ENCODE peak calls at places on chromosomes 1 and 21, in nine cellular contexts. One of them, this sample, is unnamed.

GRCh38 chr1:24503003-24503751 is 541 bp downstream of the RCAN3 start:
- DNase-seq in nephron progenitor cell: no peak
- DNase-seq in NCI-H1092 treated with DMSO at 0.1 percent for 48 hours: no peak
- DNase-seq in naive thymus-derived CD4-positive, alpha-beta T cell: no peak
- DNase-seq in T follicular helper cell: no peak
- DNase-seq in Right ventricle myocardium superior: no peak
- DNase-seq in fibroblast of the conjunctiva: no peak
- DNase-seq in progenitor cell of endocrine pancreas: peak; percentile 10
- DNase-seq in CD4-positive, alpha-beta T cell: peak; percentile 29
- DNase-seq in this sample: no peak

GRCh38 chr1:83815348-83815747 is 183.6 kb downstream of the TTLL7 start:
- DNase-seq in nephron progenitor cell: no peak
- DNase-seq in NCI-H1092 treated with DMSO at 0.1 percent for 48 hours: no peak
- DNase-seq in naive thymus-derived CD4-positive, alpha-beta T cell: no peak
- DNase-seq in T follicular helper cell: no peak
- DNase-seq in Right ventricle myocardium superior: no peak
- DNase-seq in fibroblast of the conjunctiva: peak; percentile 81
- DNase-seq in progenitor cell of endocrine pancreas: no peak
- DNase-seq in CD4-positive, alpha-beta T cell: no peak
- DNase-seq in this sample: no peak

GRCh38 chr1:116999596-116999995 is 2.0 kb upstream of the CD101 start:
- DNase-seq in nephron progenitor cell: no peak
- DNase-seq in NCI-H1092 treated with DMSO at 0.1 percent for 48 hours: no peak
- DNase-seq in naive thymus-derived CD4-positive, alpha-beta T cell: no peak
- DNase-seq in T follicular helper cell: no peak
- DNase-seq in Right ventricle myocardium superior: no peak
- DNase-seq in fibroblast of the conjunctiva: no peak
- DNase-seq in progenitor cell of endocrine pancreas: no peak
- DNase-seq in CD4-positive, alpha-beta T cell: no peak
- DNase-seq in this sample: no peak

GRCh38 chr1:228417061-228417460 is 400 bp upstream of the TRIM17 start:
- DNase-seq in nephron progenitor cell: no peak
- DNase-seq in NCI-H1092 treated with DMSO at 0.1 percent for 48 hours: no peak
- DNase-seq in naive thymus-derived CD4-positive, alpha-beta T cell: no peak
- DNase-seq in T follicular helper cell: no peak
- DNase-seq in Right ventricle myocardium superior: no peak
- DNase-seq in fibroblast of the conjunctiva: no peak
- DNase-seq in progenitor cell of endocrine pancreas: no peak
- DNase-seq in CD4-positive, alpha-beta T cell: no peak
- DNase-seq in this sample: no peak

GRCh38 chr1:27525296-27526271 is 35.6 kb upstream of the WASF2 start:
- DNase-seq in nephron progenitor cell: peak; percentile 66
- DNase-seq in NCI-H1092 treated with DMSO at 0.1 percent for 48 hours: peak; percentile 33
- DNase-seq in naive thymus-derived CD4-positive, alpha-beta T cell: no peak
- DNase-seq in T follicular helper cell: no peak
- DNase-seq in Right ventricle myocardium superior: peak; percentile 90
- DNase-seq in fibroblast of the conjunctiva: no peak
- DNase-seq in progenitor cell of endocrine pancreas: no peak
- DNase-seq in CD4-positive, alpha-beta T cell: peak; percentile 41
- DNase-seq in this sample: no peak

GRCh38 chr21:34705032-34705431 is 36.2 kb downstream of the CLIC6 start:
- DNase-seq in nephron progenitor cell: no peak
- DNase-seq in NCI-H1092 treated with DMSO at 0.1 percent for 48 hours: no peak
- DNase-seq in naive thymus-derived CD4-positive, alpha-beta T cell: no peak
- DNase-seq in T follicular helper cell: no peak
- DNase-seq in Right ventricle myocardium superior: no peak
- DNase-seq in fibroblast of the conjunctiva: no peak
- DNase-seq in progenitor cell of endocrine pancreas: no peak
- DNase-seq in CD4-positive, alpha-beta T cell: no peak
- DNase-seq in this sample: no peak

GRCh38 chr1:56644941-56645662 is at the start of gene PRKAA2:
- DNase-seq in nephron progenitor cell: peak; percentile 84
- DNase-seq in NCI-H1092 treated with DMSO at 0.1 percent for 48 hours: peak; percentile 34
- DNase-seq in naive thymus-derived CD4-positive, alpha-beta T cell: peak; percentile 8
- DNase-seq in T follicular helper cell: no peak
- DNase-seq in Right ventricle myocardium superior: peak; percentile 63
- DNase-seq in fibroblast of the conjunctiva: no peak
- DNase-seq in progenitor cell of endocrine pancreas: peak; percentile 62
- DNase-seq in CD4-positive, alpha-beta T cell: no peak
- DNase-seq in this sample: peak; percentile 14

GRCh38 chr1:87024936-87025537 is 110.6 kb downstream of the HS2ST1 start:
- DNase-seq in nephron progenitor cell: no peak
- DNase-seq in NCI-H1092 treated with DMSO at 0.1 percent for 48 hours: peak; percentile 49
- DNase-seq in naive thymus-derived CD4-positive, alpha-beta T cell: no peak
- DNase-seq in T follicular helper cell: no peak
- DNase-seq in Right ventricle myocardium superior: no peak
- DNase-seq in fibroblast of the conjunctiva: peak; percentile 16
- DNase-seq in progenitor cell of endocrine pancreas: no peak
- DNase-seq in CD4-positive, alpha-beta T cell: no peak
- DNase-seq in this sample: peak; percentile 33

This sample was measured in H4.